ENCODE peak calls at places on chromosomes 11 and 22, in six cellular contexts. M is fibroblast of lung; A is pancreas; L is CD8-positive, alpha-beta T cell; T is PC-9; W is heart left ventricle. G is an unnamed sample. For H3K27me3 and H3K36me3, the result is how much of the 10 kb centered on the place peaks cover.

GRCh38 chr11:911031-911889 is 650 bp upstream of the CHID1 start:
- DNase-seq in M (peak), A (no peak), L (no peak), T (peak), W (peak), G (peak)

GRCh38 chr11:2792376-2793250 is 92.8 kb upstream of the KCNQ1OT1 start:
- DNase-seq in M (no peak), A (no peak), L (no peak), T (no peak), W (peak), G (peak)

GRCh38 chr11:2670541-2671100 is 29.2 kb downstream of the KCNQ1OT1 start:
- DNase-seq in M (no peak), A (peak), L (no peak), T (no peak), W (no peak), G (no peak)

GRCh38 chr11:3836903-3837302 is 3.9 kb downstream of the RHOG start:
- DNase-seq in M (no peak), A (no peak), L (peak), T (no peak), W (peak), G (no peak)

GRCh38 chr11:59901306-59901705 is 22.7 kb downstream of the OOSP3 start:
- DNase-seq in M (peak), A (no peak), L (no peak), T (peak), W (peak), G (no peak)

GRCh38 chr11:96055706-96056387 is 131.9 kb upstream of the MTMR2 start:
- DNase-seq in M (peak), A (no peak), L (no peak), T (peak), W (no peak), G (peak)

GRCh38 chr11:284081-285020 is 4.6 kb upstream of the PGGHG start:
- DNase-seq in M (no peak), A (peak), L (no peak), T (no peak), W (no peak), G (no peak)

GRCh38 chr11:112786886-112787530 is 174.2 kb upstream of the NCAM1 start:
- DNase-seq in M (no peak), A (no peak), L (no peak), T (no peak), W (no peak), G (no peak)

GRCh38 chr11:61554172-61554988 is 26.5 kb downstream of the SYT7 start:
- DNase-seq in M (no peak), A (no peak), L (no peak), T (no peak), W (no peak), G (no peak)

GRCh38 chr22:41364955-41365354 is 16.8 kb upstream of the TEF start:
- DNase-seq in M (no peak), A (peak), L (no peak), T (no peak), W (no peak), G (no peak)

GRCh38 chr11:2091112-2091746 is 48.0 kb downstream of the IGF2 start:
- DNase-seq in M (no peak), A (no peak), L (no peak), T (no peak), W (no peak), G (no peak)

GRCh38 chr11:105211806-105212531 is 72.4 kb upstream of the CARD18 start:
- DNase-seq in M (peak), A (no peak), L (no peak), T (no peak), W (no peak), G (no peak)

GRCh38 chr11:44727373-44728084 is 767 bp downstream of the TSPAN18 start:
- DNase-seq in M (peak), A (peak), L (peak), T (no peak), W (peak), G (peak)

GRCh38 chr11:121337740-121338272 is 45.2 kb downstream of the SC5D start:
- DNase-seq in M (no peak), A (no peak), L (no peak), T (no peak), W (no peak), G (no peak)

GRCh38 chr11:95414217-95414616 is 183.2 kb upstream of the SESN3 start:
- DNase-seq in M (no peak), A (no peak), L (no peak), T (no peak), W (no peak), G (no peak)

GRCh38 chr11:82024760-82025159 is 708.9 kb downstream of the FAM181B start:
- DNase-seq in M (no peak), A (no peak), L (no peak), T (no peak), W (no peak), G (no peak)

GRCh38 chr11:73114110-73114834 is 27.8 kb downstream of the FCHSD2 start:
- DNase-seq in M (no peak), A (no peak), L (no peak), T (peak), W (no peak), G (no peak)

GRCh38 chr11:18736590-18737148 is 10.7 kb upstream of the IGSF22 start:
- DNase-seq in M (no peak), A (no peak), L (no peak), T (no peak), W (no peak), G (no peak)

GRCh38 chr11:3146612-3147256 is 18.4 kb downstream of the OSBPL5 start:
- DNase-seq in M (peak), A (no peak), L (no peak), T (no peak), W (no peak), G (peak)

GRCh38 chr11:30719420-30719819 is 133.3 kb upstream of the MPPED2 start:
- DNase-seq in M (no peak), A (no peak), L (no peak), T (no peak), W (no peak), G (no peak)

GRCh38 chr11:33959855-33960400 is 68.1 kb upstream of the LMO2 start:
- DNase-seq in M (no peak), A (no peak), L (no peak), T (no peak), W (no peak), G (no peak)

GRCh38 chr22:49302530-49302929 is 525.1 kb downstream of the BRD1 start:
- DNase-seq in M (no peak), A (no peak), L (no peak), T (no peak), W (no peak), G (no peak)

GRCh38 chr11:8806974-8807373 is 104.0 kb upstream of the AKIP1 start:
- DNase-seq in M (no peak), A (no peak), L (no peak), T (no peak), W (no peak), G (no peak)

GRCh38 chr22:42271191-42271813 is 849 bp upstream of the TCF20 start:
- DNase-seq in M (no peak), A (no peak), L (no peak), T (no peak), W (no peak), G (no peak)

GRCh38 chr22:16808744-16809143 is 16.5 kb downstream of the XKR3 start:
- DNase-seq in M (no peak), A (no peak), L (no peak), T (no peak), W (no peak), G (no peak)

GRCh38 chr11:26512196-26512595 is 59.9 kb downstream of the MUC15 start:
- DNase-seq in M (no peak), A (no peak), L (no peak), T (no peak), W (no peak), G (no peak)

GRCh38 chr11:34343153-34343552 is 14.7 kb downstream of the ABTB2 start:
- DNase-seq in M (peak), A (no peak), L (no peak), T (peak), W (no peak), G (peak)

GRCh38 chr22:50306753-50307749 is at the start of gene PLXNB2:
- DNase-seq in M (peak), A (peak), L (no peak), T (peak), W (peak), G (peak)

GRCh38 chr11:118374729-118375128 is 15.3 kb downstream of the UBE4A start:
- DNase-seq in M (no peak), A (no peak), L (no peak), T (no peak), W (no peak), G (no peak)

GRCh38 chr11:130174642-130175041 is 15.1 kb downstream of the ST14 start:
- DNase-seq in M (no peak), A (no peak), L (no peak), T (no peak), W (no peak), G (no peak)

GRCh38 chr11:17544181-17544622 is at the start of gene USH1C:
- DNase-seq in M (no peak), A (peak), L (no peak), T (no peak), W (no peak), G (no peak)

GRCh38 chr11:9251306-9251705 is 13.8 kb downstream of the DENND5A start:
- DNase-seq in M (no peak), A (no peak), L (no peak), T (no peak), W (no peak), G (no peak)

GRCh38 chr22:20771918-20772625 is 1.8 kb upstream of the SERPIND1 start:
- DNase-seq in M (no peak), A (no peak), L (no peak), T (no peak), W (no peak), G (no peak)

DNA sequence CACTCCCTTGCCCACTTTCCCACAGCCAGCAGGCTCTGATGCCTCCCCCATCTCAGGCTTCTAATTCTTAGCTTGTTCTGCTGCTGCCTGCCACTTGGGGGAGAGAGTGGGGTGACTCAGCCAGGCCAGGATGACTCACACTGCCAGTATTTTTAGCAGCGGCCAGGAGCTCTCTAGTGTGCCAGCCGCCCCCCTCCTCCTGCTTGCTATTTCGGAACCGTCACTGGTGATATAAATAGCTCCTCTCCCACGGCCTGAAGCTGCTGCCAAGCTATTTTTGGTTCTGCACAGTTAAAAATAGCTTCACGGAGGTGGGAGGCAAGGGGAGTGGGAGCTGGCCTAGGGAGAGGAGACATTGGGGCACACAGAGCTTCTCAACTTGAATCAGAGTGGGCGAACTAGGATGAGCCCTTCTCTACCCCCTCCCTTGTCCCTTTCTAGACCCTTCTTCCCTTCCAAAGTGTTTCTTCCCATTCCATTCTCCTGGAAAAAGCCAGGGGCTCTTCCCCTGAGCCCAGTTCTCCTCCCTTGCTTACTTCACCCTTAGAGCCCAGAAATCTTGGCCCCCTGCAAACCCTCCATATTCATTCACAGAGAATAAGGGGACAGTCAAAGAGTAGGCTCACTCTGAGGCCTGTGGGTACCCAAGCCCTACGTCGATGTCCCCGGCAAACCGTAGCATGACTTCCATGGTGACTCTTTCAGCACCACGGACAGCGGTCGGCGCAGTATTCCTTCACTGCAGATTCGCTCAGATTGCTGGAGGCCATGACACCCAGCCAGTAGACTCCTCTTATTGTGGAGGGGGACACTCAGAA is 2.5 kb upstream of the NPAS4 start:
- DNase-seq in M (peak), A (peak), L (peak), T (peak), W (peak), G (peak)
- H3K27me3 ChIP-seq in M (under half), A (under half), L (under half), T (half or more), W (under half), G (under half)

DNA sequence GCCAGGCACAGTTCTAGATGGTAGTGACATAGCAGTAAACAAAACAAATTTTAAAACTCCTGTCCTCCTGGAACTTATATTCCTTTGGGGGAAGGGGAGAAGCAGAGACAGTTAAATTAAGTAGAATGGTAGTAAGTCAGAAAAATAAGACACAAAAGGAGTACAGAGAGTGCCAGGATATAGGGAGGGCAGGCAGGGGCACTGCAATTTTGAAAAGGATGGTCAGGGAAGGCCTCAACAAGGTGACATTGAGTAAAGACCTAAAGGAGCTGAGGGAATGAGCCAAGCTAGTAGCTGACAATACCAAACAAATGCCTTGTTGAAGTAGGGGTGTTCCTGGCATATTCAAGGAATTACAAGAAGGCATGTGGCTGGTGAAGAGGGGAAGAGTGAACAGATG is 10.2 kb downstream of the NUP160 start:
- DNase-seq in M (no peak), A (no peak), L (no peak), T (no peak), W (no peak), G (no peak)
- H3K36me3 ChIP-seq in M (under half), A (under half), L (half or more), T (half or more), W (half or more), G (half or more)

GRCh38 chr22:22574361-22574760 is 15.3 kb upstream of the PRAME start:
- DNase-seq in M (no peak), A (no peak), L (no peak), T (no peak), W (no peak), G (no peak)
- H3K27me3 ChIP-seq in M (under half), A (under half), L (under half), T (under half), W (under half), G (under half)

GRCh38 chr22:30332551-30332950 is 5.8 kb upstream of the TBC1D10A start:
- DNase-seq in M (no peak), A (no peak), L (no peak), T (no peak), W (no peak), G (no peak)

GRCh38 chr22:30335236-30335635 is 8.5 kb upstream of the TBC1D10A start:
- DNase-seq in M (no peak), A (no peak), L (no peak), T (no peak), W (no peak), G (no peak)

GRCh38 chr22:30334601-30335000 is 7.9 kb upstream of the TBC1D10A start:
- DNase-seq in M (no peak), A (no peak), L (no peak), T (no peak), W (no peak), G (no peak)

GRCh38 chr22:30333707-30334087 is 7.0 kb upstream of the TBC1D10A start:
- DNase-seq in M (no peak), A (no peak), L (no peak), T (no peak), W (no peak), G (no peak)

GRCh38 chr22:30332994-30333706 is 6.4 kb upstream of the TBC1D10A start:
- DNase-seq in M (no peak), A (no peak), L (no peak), T (no peak), W (no peak), G (no peak)
- H3K36me3 ChIP-seq in M (under half), A (under half), L (half or more), T (under half), W (half or more), G (half or more)

GRCh38 chr11:124722176-124722575 is 17.6 kb upstream of the NRGN start:
- DNase-seq in M (no peak), A (no peak), L (no peak), T (no peak), W (no peak), G (no peak)

GRCh38 chr11:124725719-124726105 is 14.0 kb upstream of the NRGN start:
- DNase-seq in M (peak), A (no peak), L (no peak), T (no peak), W (no peak), G (no peak)

GRCh38 chr11:124719534-124719933 is 20.2 kb upstream of the NRGN start:
- DNase-seq in M (no peak), A (no peak), L (no peak), T (no peak), W (no peak), G (no peak)

DNA sequence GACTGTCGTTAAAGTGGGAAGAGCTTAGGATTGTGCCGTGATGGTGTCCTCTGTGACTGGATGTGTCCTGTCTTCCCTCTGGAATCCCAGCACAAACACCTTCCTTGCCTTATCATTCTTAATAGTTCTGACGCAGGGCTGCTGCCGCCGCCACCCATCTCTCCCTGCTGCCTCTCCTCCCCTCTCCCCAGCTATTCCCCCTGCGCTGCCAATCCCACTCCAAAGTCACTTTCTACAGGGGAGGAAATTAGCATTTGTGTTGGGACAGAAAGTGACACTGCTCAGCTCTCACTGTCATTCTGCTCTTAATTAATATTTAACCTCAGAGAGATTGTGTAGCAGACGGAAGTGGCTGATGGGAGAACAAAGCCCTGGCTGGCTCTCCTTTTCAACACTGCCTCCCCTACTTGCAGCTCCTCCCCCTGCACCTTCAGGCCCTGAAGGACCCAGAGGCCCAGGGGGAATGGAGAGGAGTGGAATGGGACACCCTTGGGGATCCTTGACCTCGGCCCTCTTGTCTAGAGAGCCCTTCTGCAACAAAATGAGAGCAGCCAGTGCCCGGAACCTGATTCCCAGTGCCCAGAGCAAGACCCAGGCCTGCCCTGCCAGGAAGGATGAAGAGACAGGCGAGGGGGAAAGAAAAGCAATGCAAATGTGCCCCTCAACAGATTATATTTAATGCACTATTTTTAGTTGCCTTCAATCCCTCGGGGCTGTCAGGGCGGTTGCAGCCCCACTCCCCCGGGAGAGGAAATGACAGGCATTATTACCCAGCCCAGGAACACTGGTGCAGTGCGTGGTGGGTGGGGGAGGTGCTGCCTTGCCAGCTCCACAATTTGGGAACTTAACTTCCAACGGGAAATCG is 14.7 kb upstream of the NRGN start:
- DNase-seq in M (no peak), A (no peak), L (no peak), T (no peak), W (no peak), G (no peak)
- H3K27me3 ChIP-seq in M (under half), A (under half), L (under half), T (under half), W (under half), G (under half)

DNA sequence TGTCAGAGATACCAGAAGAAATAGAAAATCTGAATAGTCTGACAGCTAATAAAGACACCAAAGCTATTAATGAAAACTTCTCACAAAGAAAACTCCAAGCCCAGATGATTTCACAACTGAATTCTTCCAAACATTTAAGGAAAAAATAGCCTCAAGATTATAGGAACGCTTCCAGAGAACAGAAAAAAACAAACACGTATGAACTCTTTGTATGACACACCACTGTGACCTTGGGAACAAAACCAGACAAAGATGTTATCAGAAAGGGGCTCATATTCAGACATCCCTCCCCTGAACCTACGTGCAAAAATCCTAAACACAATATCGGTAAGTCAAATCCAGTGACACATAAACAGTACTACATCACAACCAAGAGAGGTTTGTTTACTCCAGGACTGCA is 23.5 kb downstream of the CERK start:
- DNase-seq in M (peak), A (no peak), L (no peak), T (no peak), W (no peak), G (peak)
- H3K36me3 ChIP-seq in M (under half), A (under half), L (half or more), T (under half), W (half or more), G (half or more)

GRCh38 chr22:37273846-37274225 is 8.5 kb upstream of the CYTH4 start:
- DNase-seq in M (no peak), A (no peak), L (no peak), T (no peak), W (no peak), G (no peak)

GRCh38 chr22:37276771-37277170 is 5.5 kb upstream of the CYTH4 start:
- DNase-seq in M (no peak), A (no peak), L (no peak), T (no peak), W (no peak), G (no peak)

GRCh38 chr22:37274380-37274862 is 7.9 kb upstream of the CYTH4 start:
- DNase-seq in M (no peak), A (no peak), L (no peak), T (no peak), W (peak), G (no peak)

GRCh38 chr22:37275134-37275533 is 7.2 kb upstream of the CYTH4 start:
- DNase-seq in M (no peak), A (no peak), L (no peak), T (no peak), W (no peak), G (no peak)

GRCh38 chr22:37275622-37276021 is 6.7 kb upstream of the CYTH4 start:
- DNase-seq in M (no peak), A (no peak), L (no peak), T (no peak), W (no peak), G (no peak)
- H3K27me3 ChIP-seq in M (under half), A (under half), L (under half), T (under half), W (half or more), G (under half)

G was measured in SJSA1.